ENCODE peak calls at places on chromosomes 13 and 19, in four cellular contexts. M, J, Z and C are unnamed samples.

GRCh38 chr19:42965204-42965603 is 28.2 kb upstream of the PSG7 start:
- DNase-seq in M (no peak), J (peak), Z (peak), C (peak)

GRCh38 chr13:110338441-110339101 is 31.5 kb downstream of the COL4A2 start:
- DNase-seq in M (no peak), J (peak), Z (no peak), C (peak)

GRCh38 chr13:51698352-51698751 is 105.6 kb downstream of the DHRS12 start:
- DNase-seq in M (no peak), J (no peak), Z (no peak), C (no peak)

GRCh38 chr13:39196957-39197644 is 158.8 kb downstream of the NHLRC3 start:
- DNase-seq in M (no peak), J (no peak), Z (no peak), C (no peak)

GRCh38 chr13:34124912-34125311 is 307.0 kb downstream of the RFC3 start:
- DNase-seq in M (no peak), J (no peak), Z (no peak), C (no peak)

GRCh38 chr13:48184260-48184659 is 48.7 kb upstream of the ITM2B start:
- DNase-seq in M (no peak), J (no peak), Z (no peak), C (no peak)

GRCh38 chr13:23956106-23956505 is 58.8 kb upstream of the C1QTNF9B start:
- DNase-seq in M (no peak), J (peak), Z (no peak), C (no peak)

GRCh38 chr19:41960973-41961372 is 1.9 kb upstream of the RABAC1 start:
- DNase-seq in M (no peak), J (no peak), Z (no peak), C (no peak)

GRCh38 chr19:5147074-5147970 is 178.4 kb downstream of the KDM4B start:
- DNase-seq in M (no peak), J (no peak), Z (no peak), C (no peak)

GRCh38 chr13:97212540-97213146 is 9.5 kb upstream of the MBNL2 start:
- DNase-seq in M (peak), J (peak), Z (no peak), C (no peak)

GRCh38 chr19:11227201-11227886 is 12.1 kb upstream of the ANGPTL8 start:
- DNase-seq in M (peak), J (no peak), Z (peak), C (no peak)

GRCh38 chr19:46347985-46348384 is 1.1 kb downstream of the PPP5C start:
- DNase-seq in M (no peak), J (no peak), Z (no peak), C (no peak)

GRCh38 chr19:46349311-46349993 is 2.6 kb downstream of the PPP5C start:
- DNase-seq in M (no peak), J (no peak), Z (no peak), C (no peak)

GRCh38 chr19:46350029-46350757 is 3.3 kb downstream of the PPP5C start:
- DNase-seq in M (no peak), J (no peak), Z (no peak), C (no peak)

GRCh38 chr19:46351241-46352041 is 4.6 kb downstream of the PPP5C start:
- DNase-seq in M (no peak), J (peak), Z (no peak), C (no peak)

GRCh38 chr19:46350758-46351159 is 3.9 kb downstream of the PPP5C start:
- DNase-seq in M (no peak), J (no peak), Z (no peak), C (no peak)
- H3K4me3 ChIP-seq in M (no peak), J (no peak), Z (no peak), C (no peak)

GRCh38 chr19:53103141-53103902 is at the start of gene ZNF160:
- DNase-seq in M (peak), J (peak), Z (peak), C (peak)

GRCh38 chr19:53103903-53104203 is 631 bp upstream of the ZNF160 start:
- DNase-seq in M (no peak), J (no peak), Z (no peak), C (no peak)

GRCh38 chr19:53102186-53102585 is 1.0 kb downstream of the ZNF160 start:
- DNase-seq in M (no peak), J (no peak), Z (peak), C (no peak)

GRCh38 chr19:53101518-53101917 is 1.7 kb downstream of the ZNF160 start:
- DNase-seq in M (no peak), J (peak), Z (peak), C (no peak)

DNA sequence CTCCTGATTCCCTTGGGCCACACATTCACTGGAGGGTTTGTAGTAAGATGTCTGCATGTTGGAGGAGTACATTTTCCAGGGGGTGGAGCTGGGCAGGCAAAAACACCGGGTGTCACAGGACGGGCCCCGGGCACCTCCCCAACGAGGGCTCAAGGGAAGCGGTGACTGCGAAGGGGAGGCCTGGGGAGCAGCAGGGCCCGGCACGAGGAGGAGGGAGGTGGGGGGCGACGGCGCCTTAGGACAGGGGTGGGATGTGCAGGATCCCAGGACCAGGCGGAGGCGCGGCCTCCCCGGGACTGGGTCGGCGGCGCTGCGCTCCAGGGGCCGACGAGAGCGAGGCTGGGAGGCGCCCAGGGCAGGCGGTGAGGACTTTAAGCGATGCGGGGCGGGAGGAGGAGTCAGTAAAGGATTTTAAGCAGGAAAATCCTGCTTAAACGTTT is 501 bp downstream of the ZNF160 start:
- DNase-seq in M (peak), J (peak), Z (peak), C (peak)
- H3K4me3 ChIP-seq in M (peak), J (peak), Z (peak), C (peak)

GRCh38 chr19:56554272-56554869 is 12.9 kb upstream of the ZNF470 start:
- DNase-seq in M (no peak), J (no peak), Z (no peak), C (no peak)
- H3K4me3 ChIP-seq in M (no peak), J (no peak), Z (no peak), C (no peak)

GRCh38 chr13:113663934-113664333 is 3.1 kb upstream of the GRK1 start:
- DNase-seq in M (no peak), J (no peak), Z (no peak), C (no peak)
- H3K4me3 ChIP-seq in M (no peak), J (no peak), Z (no peak), C (no peak)